ENCODE peak calls at places on chromosome 1, in seven cellular contexts. B is HFFc6, W is brain microvascular endothelial cell, U is fibroblast of pulmonary artery, T is tibial nerve, F is heart left ventricle, N is breast epithelium. J is an unnamed sample.

GRCh38 chr1:211517006-211517405 is 25.0 kb upstream of the RD3 start:
- DNase-seq in B (no peak), W (no peak), U (no peak), T (no peak), F (no peak), N (no peak), J (no peak)

GRCh38 chr1:38585038-38585420 is 274.5 kb downstream of the RRAGC start:
- DNase-seq in B (no peak), W (no peak), U (no peak), T (no peak), F (no peak), N (no peak), J (no peak)

GRCh38 chr1:34763142-34763781 is 3.7 kb downstream of the GJB4 start:
- DNase-seq in B (peak), W (peak), U (peak), T (no peak), F (no peak), N (no peak), J (no peak)

GRCh38 chr1:83845437-83846071 is 153.4 kb downstream of the TTLL7 start:
- DNase-seq in B (no peak), W (no peak), U (peak), T (peak), F (no peak), N (no peak), J (no peak)

GRCh38 chr1:69836961-69837636 is 269.4 kb downstream of the LRRC7 start:
- DNase-seq in B (no peak), W (peak), U (peak), T (no peak), F (no peak), N (no peak), J (no peak)

GRCh38 chr1:223771814-223772770 is 59.8 kb downstream of the CAPN2 start:
- DNase-seq in B (peak), W (peak), U (peak), T (peak), F (peak), N (peak), J (no peak)

GRCh38 chr1:22247527-22248218 is 104.8 kb upstream of the WNT4 start:
- DNase-seq in B (no peak), W (no peak), U (no peak), T (no peak), F (no peak), N (no peak), J (no peak)

GRCh38 chr1:156368157-156368658 is 803 bp upstream of the RHBG start:
- DNase-seq in B (peak), W (no peak), U (no peak), T (no peak), F (no peak), N (no peak), J (no peak)

GRCh38 chr1:214331827-214332423 is 51.0 kb downstream of the SMYD2 start:
- DNase-seq in B (peak), W (peak), U (peak), T (peak), F (no peak), N (no peak), J (peak)

GRCh38 chr1:1347663-1348419 is 1.4 kb downstream of the DVL1 start:
- DNase-seq in B (no peak), W (no peak), U (no peak), T (no peak), F (no peak), N (no peak), J (peak)

GRCh38 chr1:172973424-172973823 is 77.3 kb downstream of the TNFSF18 start:
- DNase-seq in B (no peak), W (no peak), U (no peak), T (no peak), F (no peak), N (peak), J (no peak)

GRCh38 chr1:75438355-75438754 is 172.6 kb downstream of the SLC44A5 start:
- DNase-seq in B (no peak), W (no peak), U (no peak), T (no peak), F (no peak), N (no peak), J (no peak)

GRCh38 chr1:90220941-90221693 is 226.2 kb downstream of the ZNF326 start:
- DNase-seq in B (no peak), W (no peak), U (no peak), T (no peak), F (no peak), N (no peak), J (no peak)

GRCh38 chr1:96183928-96184327 is 537.7 kb upstream of the PTBP2 start:
- DNase-seq in B (no peak), W (no peak), U (no peak), T (no peak), F (no peak), N (no peak), J (no peak)

GRCh38 chr1:24236170-24237045 is 49.3 kb upstream of the IFNLR1 start:
- DNase-seq in B (peak), W (no peak), U (peak), T (no peak), F (no peak), N (no peak), J (peak)

GRCh38 chr1:236795757-236796719 is 946 bp downstream of the MTR start:
- DNase-seq in B (peak), W (peak), U (peak), T (peak), F (no peak), N (no peak), J (no peak)

GRCh38 chr1:238252033-238252802 is 361.5 kb upstream of the ZP4 start:
- DNase-seq in B (peak), W (peak), U (peak), T (peak), F (no peak), N (peak), J (peak)

GRCh38 chr1:65230741-65231439 is 78.5 kb upstream of the DNAJC6 start:
- DNase-seq in B (no peak), W (no peak), U (peak), T (no peak), F (no peak), N (no peak), J (no peak)

GRCh38 chr1:50420689-50421365 is 2.4 kb downstream of the DMRTA2 start:
- DNase-seq in B (no peak), W (no peak), U (no peak), T (no peak), F (no peak), N (no peak), J (peak)

GRCh38 chr1:36534711-36535412 is 52.1 kb upstream of the CSF3R start:
- DNase-seq in B (no peak), W (no peak), U (no peak), T (no peak), F (no peak), N (no peak), J (no peak)

GRCh38 chr1:223419561-223419960 is 26.3 kb downstream of the CCDC185 start:
- DNase-seq in B (no peak), W (no peak), U (no peak), T (no peak), F (no peak), N (no peak), J (no peak)

GRCh38 chr1:222896630-222897526 is 82.0 kb downstream of the DISP1 start:
- DNase-seq in B (peak), W (no peak), U (peak), T (no peak), F (no peak), N (no peak), J (no peak)

GRCh38 chr1:245512980-245513578 is 358.3 kb downstream of the KIF26B start:
- DNase-seq in B (peak), W (no peak), U (peak), T (no peak), F (no peak), N (no peak), J (peak)

GRCh38 chr1:194114288-194114687 is 927.9 kb upstream of the B3GALT2 start:
- DNase-seq in B (no peak), W (no peak), U (no peak), T (no peak), F (no peak), N (no peak), J (no peak)

GRCh38 chr1:194118086-194118485 is 931.7 kb upstream of the B3GALT2 start:
- DNase-seq in B (no peak), W (no peak), U (no peak), T (no peak), F (no peak), N (no peak), J (no peak)

DNA sequence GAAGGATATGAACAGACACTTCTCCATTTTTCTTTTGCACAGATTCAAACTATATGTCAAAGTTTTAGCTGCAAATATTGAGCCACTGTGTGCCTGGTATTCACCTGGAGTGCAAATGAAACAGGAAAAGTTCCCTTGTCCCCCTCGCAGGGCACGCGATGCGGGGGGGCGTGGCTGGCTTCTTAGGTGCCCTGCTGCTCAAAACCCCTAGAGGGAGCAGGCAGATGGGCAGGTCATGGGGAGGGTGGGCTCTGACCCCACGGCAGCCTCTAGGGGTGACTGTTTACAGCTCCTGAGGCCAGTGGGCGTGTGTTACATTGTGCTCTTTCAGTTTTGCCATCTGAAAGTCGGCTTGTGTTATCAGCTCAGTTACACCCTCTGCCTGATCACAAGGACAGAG is 931.2 kb upstream of the B3GALT2 start:
- DNase-seq in B (no peak), W (no peak), U (no peak), T (no peak), F (no peak), N (no peak), J (no peak)
- TF ChIP-seq CTCF in B (no peak), W (peak), U (no peak), T (no peak), F (no peak), N (no peak), J (no peak)

GRCh38 chr1:111738436-111739221 is 566 bp downstream of the INKA2 start:
- DNase-seq in B (no peak), W (no peak), U (peak), T (peak), F (peak), N (peak), J (peak)
- TF ChIP-seq CTCF in B (no peak), W (no peak), U (no peak), T (no peak), F (peak), N (no peak), J (no peak)

DNA sequence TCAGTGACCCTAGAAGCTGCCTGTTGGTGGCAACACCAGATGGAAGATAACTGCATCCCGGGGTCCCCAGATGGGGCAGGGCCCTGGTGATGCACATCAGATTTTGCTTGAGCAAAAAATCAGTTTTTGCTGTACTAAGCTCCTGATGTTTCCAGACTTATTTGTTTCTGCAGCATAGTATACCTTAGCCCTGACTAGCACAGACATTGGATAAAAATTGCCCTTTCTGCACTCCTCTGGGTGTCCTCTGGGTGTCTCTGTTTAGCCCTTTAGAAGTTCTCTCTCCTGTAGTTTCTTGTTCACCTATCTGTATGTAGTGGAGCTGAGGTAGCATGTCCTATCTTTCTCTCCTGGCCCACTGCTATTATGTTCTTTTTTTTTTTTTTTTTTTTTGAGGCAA is 30.3 kb upstream of the PLA2G2C start:
- DNase-seq in B (peak), W (peak), U (peak), T (no peak), F (no peak), N (no peak), J (no peak)
- TF ChIP-seq CTCF in B (peak), W (peak), U (peak), T (no peak), F (no peak), N (peak), J (peak)

GRCh38 chr1:6959491-6959890 is 174.2 kb downstream of the CAMTA1 start:
- DNase-seq in B (no peak), W (no peak), U (no peak), T (no peak), F (no peak), N (no peak), J (no peak)

GRCh38 chr1:6961905-6962304 is 176.7 kb downstream of the CAMTA1 start:
- DNase-seq in B (no peak), W (no peak), U (no peak), T (no peak), F (no peak), N (no peak), J (peak)

GRCh38 chr1:6958407-6958806 is 173.2 kb downstream of the CAMTA1 start:
- DNase-seq in B (no peak), W (no peak), U (peak), T (no peak), F (no peak), N (no peak), J (no peak)

GRCh38 chr1:6961289-6961688 is 176.0 kb downstream of the CAMTA1 start:
- DNase-seq in B (no peak), W (no peak), U (no peak), T (no peak), F (no peak), N (no peak), J (no peak)

GRCh38 chr1:6960291-6960758 is 175.1 kb downstream of the CAMTA1 start:
- DNase-seq in B (peak), W (no peak), U (no peak), T (peak), F (peak), N (no peak), J (peak)
- TF ChIP-seq CTCF in B (no peak), W (no peak), U (no peak), T (no peak), F (peak), N (no peak), J (no peak)

DNA sequence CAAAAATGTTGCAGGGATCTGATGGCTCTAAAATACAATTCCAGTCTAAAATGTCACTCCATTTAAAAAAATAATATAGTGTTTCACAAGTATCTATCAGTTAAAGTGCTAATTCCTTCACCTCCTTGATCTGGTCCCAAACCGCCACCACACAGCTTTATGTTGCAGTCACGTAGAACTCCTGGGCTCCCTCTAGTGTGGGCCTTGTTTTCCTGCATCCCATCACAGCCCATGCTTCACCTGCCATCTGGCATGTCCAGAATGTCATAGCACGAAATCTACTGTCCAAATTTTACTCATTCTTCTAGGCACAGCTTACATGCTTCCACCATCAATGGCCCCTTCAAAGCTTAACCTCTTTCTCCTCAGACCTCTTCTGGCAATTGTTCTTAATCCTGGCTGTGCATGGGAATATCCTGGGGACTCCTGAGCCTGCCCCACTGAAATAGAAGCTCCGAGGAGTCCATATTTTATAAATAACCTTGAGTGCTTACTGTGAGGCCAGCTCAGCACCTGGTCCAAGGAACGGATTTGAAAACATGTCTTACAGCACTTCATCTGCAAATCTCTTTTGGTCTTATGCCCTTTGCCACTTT is 15.5 kb downstream of the FYB2 start:
- DNase-seq in B (peak), W (no peak), U (peak), T (no peak), F (no peak), N (no peak), J (peak)
- TF ChIP-seq CTCF in B (peak), W (peak), U (peak), T (no peak), F (peak), N (no peak), J (peak)

DNA sequence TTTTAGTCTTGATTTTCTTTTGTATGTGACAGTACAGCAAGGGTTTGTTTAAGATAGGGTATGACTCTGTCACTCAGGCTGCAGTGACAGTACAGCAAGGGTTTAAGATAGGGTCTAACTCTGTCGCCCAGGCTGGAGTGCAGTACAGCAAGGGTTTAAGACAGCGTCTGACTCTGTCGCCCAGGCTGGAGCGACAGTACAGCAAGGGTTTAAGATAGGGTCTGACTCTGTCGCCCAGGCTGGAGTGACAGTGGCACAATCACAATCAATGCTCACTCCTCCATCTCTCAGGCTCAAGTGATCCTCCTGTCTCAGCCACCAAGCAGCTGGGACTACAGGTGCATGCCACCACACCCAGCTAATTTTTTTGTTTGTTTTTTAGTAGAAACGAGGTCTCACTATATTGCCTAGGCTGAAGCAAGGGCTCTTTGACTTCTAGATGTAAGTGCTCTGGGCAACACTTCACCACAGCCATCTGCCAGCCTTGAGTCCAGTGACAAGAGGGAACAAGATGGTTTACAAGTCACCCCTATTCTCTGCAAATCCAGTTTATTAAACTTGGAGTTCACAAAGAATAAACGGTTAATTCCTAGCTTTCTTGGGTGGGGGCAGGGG is 965 bp upstream of the SH2D5 start:
- DNase-seq in B (no peak), W (no peak), U (no peak), T (no peak), F (no peak), N (peak), J (no peak)
- TF ChIP-seq CTCF in B (no peak), W (no peak), U (no peak), T (no peak), F (no peak), N (no peak), J (no peak)

DNA sequence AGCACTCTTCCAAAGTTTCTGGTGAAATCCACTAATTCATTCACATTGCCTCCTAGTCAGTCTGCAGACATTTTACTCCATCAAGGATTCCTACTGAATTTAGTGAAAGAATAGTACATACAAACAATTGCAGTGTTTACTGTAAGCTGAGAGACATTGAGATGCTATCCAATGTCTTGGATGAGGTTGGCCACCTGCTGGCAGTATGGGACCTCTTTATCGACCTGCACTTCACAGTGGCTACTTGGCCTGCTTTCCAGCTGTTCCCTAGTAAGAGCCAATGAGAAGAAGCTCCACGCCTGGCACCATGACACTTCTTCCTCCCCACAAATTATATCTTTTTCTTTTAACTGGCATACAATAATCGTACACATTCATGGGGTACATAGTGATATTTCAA is 51.5 kb upstream of the LRIF1 start:
- DNase-seq in B (no peak), W (no peak), U (no peak), T (no peak), F (no peak), N (no peak), J (no peak)
- TF ChIP-seq CTCF in B (no peak), W (no peak), U (no peak), T (no peak), F (no peak), N (no peak), J (no peak)

GRCh38 chr1:39711359-39712340 is 20.4 kb upstream of the HPCAL4 start:
- DNase-seq in B (no peak), W (peak), U (peak), T (no peak), F (no peak), N (no peak), J (no peak)
- TF ChIP-seq CTCF in B (no peak), W (peak), U (peak), T (no peak), F (no peak), N (no peak), J (no peak)